ENCODE peak calls at places on chromosomes 5 and 9, in ten cellular contexts. V is GM23338, A is Ammon's horn, R is T-helper 9 cell, K is pancreas, P is cardiac fibroblast, G is iPS-NIHi11, X is fibroblast of the conjunctiva, B is WTC11, C is NB4. D is an unnamed sample.
A peak's percentile ranks its signal among the peaks of the same experiment; 100 is the strongest.

GRCh38 chr5:108093186-108093585 is 288.7 kb downstream of the FBXL17 start:
- DNase-seq in C (peak; percentile 19), G (peak; percentile 33), K (no peak), A (no peak), R (no peak), B (no peak), V (peak; percentile 68), P (peak; percentile 47), X (peak; percentile 9), D (peak; percentile 32)

GRCh38 chr5:143431789-143432188 is 28.3 kb upstream of the NR3C1 start:
- DNase-seq in R (no peak), V (no peak), X (no peak), G (no peak), K (no peak), P (no peak), C (no peak), A (no peak), B (no peak), D (no peak)

GRCh38 chr9:100505564-100506159 is 32.7 kb downstream of the TMEFF1 start:
- DNase-seq in B (peak; percentile 93), X (peak; percentile 6), P (peak; percentile 77), K (no peak), G (peak; percentile 68), V (peak; percentile 98), A (no peak), C (peak; percentile 71), R (peak; percentile 38), D (peak; percentile 53)

GRCh38 chr9:111974092-111974681 is 77.6 kb downstream of the UGCG start:
- DNase-seq in K (no peak), C (no peak), B (no peak), V (no peak), G (no peak), X (no peak), A (peak; percentile 20), R (no peak), P (peak; percentile 80), D (peak; percentile 58)

GRCh38 chr9:89168901-89169813 is 9.5 kb downstream of the SHC3 start:
- DNase-seq in A (no peak), C (no peak), B (no peak), R (no peak), X (no peak), V (no peak), G (no peak), K (no peak), P (no peak), D (no peak)

GRCh38 chr9:35488566-35489312 is 1.2 kb upstream of the RUSC2 start:
- DNase-seq in R (no peak), K (no peak), V (peak; percentile 29), B (no peak), C (no peak), G (no peak), A (no peak), X (no peak), P (no peak), D (no peak)

GRCh38 chr9:4489919-4490704 is at the start of gene SLC1A1:
- DNase-seq in K (peak; percentile 88), B (peak; percentile 69), V (peak; percentile 84), R (no peak), G (peak; percentile 75), A (peak; percentile 65), C (peak; percentile 69), P (peak; percentile 78), X (no peak), D (peak; percentile 59)

GRCh38 chr9:128553695-128554094 is 1.3 kb downstream of the SPTAN1 start:
- DNase-seq in K (no peak), A (no peak), G (no peak), R (no peak), B (no peak), X (peak; percentile 84), C (peak; percentile 38), V (no peak), P (peak; percentile 91), D (peak; percentile 75)

GRCh38 chr5:156815988-156816599 is 34.0 kb upstream of the PPP1R2B start:
- DNase-seq in K (no peak), G (peak; percentile 67), X (peak; percentile 4), A (peak; percentile 23), V (peak; percentile 87), P (peak; percentile 1), R (no peak), C (peak; percentile 37), B (peak; percentile 43), D (peak; percentile 20)

GRCh38 chr5:10920400-10920799 is 159.4 kb upstream of the DAP start:
- DNase-seq in X (no peak), R (no peak), C (no peak), K (no peak), G (no peak), P (no peak), V (no peak), A (no peak), B (no peak), D (no peak)

GRCh38 chr5:34474573-34475021 is 181.5 kb upstream of the RAI14 start:
- DNase-seq in G (peak; percentile 71), B (no peak), R (no peak), P (peak; percentile 81), A (peak; percentile 86), K (no peak), X (peak; percentile 63), V (peak; percentile 77), C (peak; percentile 64), D (peak; percentile 79)

GRCh38 chr9:136720251-136720886 is 8.0 kb downstream of the DIPK1B start:
- DNase-seq in A (no peak), G (no peak), K (peak; percentile 70), R (no peak), V (no peak), X (no peak), B (no peak), C (no peak), P (no peak), D (no peak)

GRCh38 chr9:134360897-134361296 is 34.6 kb downstream of the RXRA start:
- DNase-seq in K (no peak), X (no peak), A (no peak), B (no peak), R (no peak), P (no peak), C (no peak), V (no peak), G (no peak), D (peak; percentile 61)

GRCh38 chr5:109903061-109903460 is 213.3 kb downstream of the MAN2A1 start:
- DNase-seq in P (no peak), R (no peak), K (no peak), X (no peak), C (no peak), A (no peak), B (no peak), G (no peak), V (no peak), D (peak; percentile 26)

GRCh38 chr5:27708579-27708978 is 670.2 kb upstream of the CDH9 start:
- DNase-seq in B (no peak), X (no peak), V (no peak), K (no peak), G (no peak), A (no peak), C (no peak), P (peak; percentile 2), R (no peak), D (peak; percentile 45)

GRCh38 chr9:135240871-135241311 is 153.4 kb downstream of the OLFM1 start:
- DNase-seq in G (no peak), R (no peak), C (no peak), P (no peak), K (peak; percentile 32), V (no peak), A (no peak), B (no peak), X (no peak), D (no peak)

GRCh38 chr9:77175152-77175551 is 2.2 kb upstream of the VPS13A start:
- DNase-seq in X (no peak), K (no peak), A (no peak), G (no peak), B (no peak), P (no peak), C (peak; percentile 69), V (no peak), R (no peak), D (no peak)

GRCh38 chr9:107243757-107244156 is 39.3 kb upstream of the RAD23B start:
- DNase-seq in R (no peak), P (peak; percentile 56), V (no peak), A (no peak), C (no peak), K (no peak), B (no peak), G (no peak), X (no peak), D (peak; percentile 94)

GRCh38 chr5:122699226-122699625 is 75.7 kb upstream of the SNX2 start:
- DNase-seq in G (no peak), C (no peak), X (no peak), P (no peak), V (no peak), A (no peak), B (no peak), K (no peak), R (no peak), D (no peak)

GRCh38 chr5:154972476-154973080 is 31.7 kb downstream of the MRPL22 start:
- DNase-seq in C (peak; percentile 50), P (peak; percentile 72), X (peak; percentile 22), G (peak; percentile 52), R (no peak), B (peak; percentile 32), A (peak; percentile 68), V (peak; percentile 77), K (no peak), D (peak; percentile 27)

GRCh38 chr9:128399851-128400250 is 20.8 kb upstream of the CERCAM start:
- DNase-seq in V (no peak), R (no peak), P (no peak), X (no peak), C (no peak), K (no peak), B (no peak), G (no peak), A (no peak), D (no peak)

GRCh38 chr9:24616858-24617257 is 71.2 kb upstream of the IZUMO3 start:
- DNase-seq in V (peak; percentile 8), A (no peak), X (no peak), G (no peak), P (no peak), C (no peak), K (no peak), R (no peak), B (no peak), D (no peak)

GRCh38 chr5:101024299-101024698 is 121.2 kb upstream of the ST8SIA4 start:
- DNase-seq in P (no peak), A (no peak), R (no peak), B (no peak), C (peak; percentile 38), X (no peak), K (no peak), V (no peak), G (no peak), D (no peak)

GRCh38 chr9:32412440-32412839 is 28.0 kb downstream of the ACO1 start:
- DNase-seq in V (no peak), G (no peak), R (no peak), A (no peak), C (no peak), X (no peak), K (no peak), B (no peak), P (no peak), D (no peak)

GRCh38 chr5:2703041-2703440 is 48.4 kb downstream of the IRX2 start:
- DNase-seq in A (no peak), P (no peak), V (no peak), G (no peak), R (no peak), K (no peak), C (no peak), X (no peak), B (no peak), D (no peak)

GRCh38 chr5:171310816-171311697 is 2.0 kb downstream of the TLX3 start:
- DNase-seq in P (peak; percentile 37), K (peak; percentile 63), X (no peak), A (no peak), R (no peak), G (peak; percentile 57), C (no peak), V (peak; percentile 79), B (peak; percentile 65), D (no peak)

GRCh38 chr9:132018957-132019405 is 60.7 kb downstream of the MED27 start:
- DNase-seq in R (no peak), C (no peak), G (no peak), A (peak; percentile 73), K (no peak), B (no peak), P (no peak), V (no peak), X (no peak), D (peak; percentile 67)

GRCh38 chr9:114462791-114463190 is 42.5 kb downstream of the WHRN start:
- DNase-seq in V (no peak), R (no peak), P (peak; percentile 23), K (no peak), G (no peak), C (no peak), X (no peak), B (no peak), A (no peak), D (no peak)